ENCODE peak calls at places on chromosomes 4 and X, in five cellular contexts. N is mammary epithelial cell; M is activated CD4-positive, alpha-beta T cell treated with anti-CD3 and anti-CD28 coated beads, Interleukin-2, amount 50 U/mL, for 24 hours; D is germinal center; B is BE2C. J is an unnamed sample.

GRCh38 chr4:142021761-142022160 is 385.4 kb downstream of the IL15 start:
- DNase-seq in N (no peak), M (no peak), D (no peak), B (no peak), J (no peak)

GRCh38 chrX:67780694-67781109 is 236.9 kb downstream of the AR start:
- DNase-seq in N (peak), M (no peak), D (no peak), B (no peak), J (peak)

GRCh38 chr4:184745747-184746531 is 12.0 kb upstream of the CENPU start:
- DNase-seq in N (peak), M (peak), D (peak), B (peak), J (peak)

GRCh38 chr4:91280551-91281290 is 1023.0 kb upstream of the GRID2 start:
- DNase-seq in N (no peak), M (no peak), D (no peak), B (no peak), J (no peak)

GRCh38 chrX:68462653-68463052 is 29.4 kb upstream of the OPHN1 start:
- DNase-seq in N (no peak), M (peak), D (no peak), B (peak), J (no peak)

GRCh38 chr4:128835498-128836222 is 26.2 kb downstream of the JADE1 start:
- DNase-seq in N (no peak), M (no peak), D (no peak), B (no peak), J (peak)

GRCh38 chr4:87811977-87812376 is 12.6 kb downstream of the IBSP start:
- DNase-seq in N (no peak), M (no peak), D (no peak), B (no peak), J (no peak)

GRCh38 chr4:58456727-58457384 is 1346.7 kb upstream of the IGFBP7 start:
- DNase-seq in N (no peak), M (no peak), D (no peak), B (no peak), J (no peak)

GRCh38 chr4:95068818-95069478 is 311.2 kb downstream of the BMPR1B start:
- DNase-seq in N (no peak), M (no peak), D (no peak), B (no peak), J (no peak)

GRCh38 chr4:13678186-13678924 is 50.8 kb upstream of the BOD1L1 start:
- DNase-seq in N (peak), M (no peak), D (no peak), B (no peak), J (no peak)

GRCh38 chr4:1211371-1211770 is 37.6 kb downstream of the CTBP1 start:
- DNase-seq in N (no peak), M (no peak), D (no peak), B (no peak), J (no peak)

GRCh38 chrX:142186103-142186502 is 19.0 kb downstream of the MAGEC2 start:
- DNase-seq in N (no peak), M (no peak), D (no peak), B (no peak), J (no peak)

GRCh38 chr4:169791527-169792156 is 33.9 kb upstream of the HPF1 start:
- DNase-seq in N (peak), M (no peak), D (no peak), B (peak), J (peak)

GRCh38 chrX:47174846-47175587 is 18.6 kb upstream of the UBA1 start:
- DNase-seq in N (no peak), M (no peak), D (no peak), B (no peak), J (no peak)

J was measured in cerebellum.